ENCODE peak calls at places on chromosome 12, in four cellular contexts. H, Q, Y and A are unnamed samples.

GRCh38 chr12:47190271-47190750 is 110.6 kb upstream of the AMIGO2 start:
- DNase-seq in H (no peak), Q (peak), Y (no peak), A (no peak)

GRCh38 chr12:80208081-80208480 is 108.7 kb downstream of the OTOGL start:
- DNase-seq in Y (no peak), Q (no peak), H (no peak), A (no peak)

GRCh38 chr12:113689047-113689610 is 217.5 kb upstream of the LHX5 start:
- DNase-seq in H (no peak), Q (no peak), Y (no peak), A (no peak)

GRCh38 chr12:113208041-113208934 is 13.0 kb upstream of the TPCN1 start:
- DNase-seq in H (no peak), Y (no peak), Q (peak), A (no peak)

GRCh38 chr12:64256166-64256800 is 34.2 kb upstream of the KICS2 start:
- DNase-seq in Y (peak), Q (peak), H (no peak), A (no peak)

GRCh38 chr12:95637471-95638155 is 86.3 kb upstream of the USP44 start:
- DNase-seq in Y (peak), Q (peak), H (no peak), A (no peak)

GRCh38 chr12:48925218-48925871 is at the start of gene FKBP11:
- DNase-seq in Y (peak), Q (peak), H (peak), A (no peak)

GRCh38 chr12:112822056-112822455 is 30.5 kb downstream of the RPH3A start:
- DNase-seq in Q (no peak), H (no peak), Y (no peak), A (no peak)

GRCh38 chr12:56104815-56105476 is 587 bp downstream of the PA2G4 start:
- DNase-seq in Y (no peak), H (no peak), Q (peak), A (no peak)

GRCh38 chr12:20627001-20627588 is 68.0 kb upstream of the SLCO1C1 start:
- DNase-seq in Q (no peak), H (no peak), Y (no peak), A (no peak)

GRCh38 chr12:89470741-89471504 is 53.7 kb downstream of the GALNT4 start:
- DNase-seq in H (no peak), Y (no peak), Q (no peak), A (no peak)

GRCh38 chr12:87656311-87656710 is 372.9 kb downstream of the C12orf50 start:
- DNase-seq in Y (no peak), Q (no peak), H (no peak), A (no peak)

GRCh38 chr12:47234576-47235141 is 154.9 kb upstream of the AMIGO2 start:
- DNase-seq in Q (no peak), H (no peak), Y (no peak), A (no peak)

GRCh38 chr12:59113831-59114273 is 193.5 kb upstream of the LRIG3 start:
- DNase-seq in Q (peak), Y (peak), H (no peak), A (no peak)

GRCh38 chr12:53530056-53530455 is 22.8 kb upstream of the NPFF start:
- DNase-seq in Q (no peak), H (no peak), Y (no peak), A (no peak)

GRCh38 chr12:49296034-49296835 is 1.3 kb downstream of the PRPH start:
- DNase-seq in Q (no peak), H (peak), Y (peak), A (no peak)

GRCh38 chr12:117900561-117900960 is 68.2 kb downstream of the KSR2 start:
- DNase-seq in H (no peak), Q (peak), Y (peak), A (no peak)

GRCh38 chr12:125111403-125111802 is 46.2 kb downstream of the AACS start:
- DNase-seq in H (no peak), Y (no peak), Q (no peak), A (no peak)

GRCh38 chr12:46843811-46844210 is 18.0 kb upstream of the SLC38A4 start:
- DNase-seq in H (no peak), Q (no peak), Y (no peak), A (no peak)

GRCh38 chr12:106645074-106645421 is 62.2 kb downstream of the RFX4 start:
- DNase-seq in H (no peak), Y (no peak), Q (no peak), A (no peak)

GRCh38 chr12:6914246-6914947 is at the start of gene ENO2:
- DNase-seq in Y (peak), H (peak), Q (no peak), A (peak)